ENCODE peak calls at places on chromosomes 5 and 9, in five cellular contexts. C is memory B cell; T is activated naive CD4-positive, alpha-beta T cell treated with anti-CD3 and anti-CD28 coated beads, Interleukin-2, amount 50 U/mL, for 72 hours; R is activated T-cell treated with anti-CD3 and anti-CD28 coated beads, Interleukin-2, amount 50 U/mL, for 72 hours; V is body of pancreas. Y is an unnamed sample.

GRCh38 chr5:10601246-10602030 is 37.6 kb downstream of the ANKRD33B start:
- ATAC-seq in R (peak), T (no peak), C (peak), V (peak), Y (peak)

GRCh38 chr5:58224661-58225060 is 235.2 kb downstream of the PLK2 start:
- ATAC-seq in R (no peak), C (no peak), V (no peak), T (no peak), Y (no peak)

GRCh38 chr9:94692601-94693000 is 33.9 kb upstream of the AOPEP start:
- ATAC-seq in C (no peak), T (no peak), V (peak), R (no peak), Y (no peak)

GRCh38 chr9:92141144-92142129 is 26.2 kb upstream of the SPTLC1 start:
- ATAC-seq in T (peak), V (peak), R (peak), C (no peak), Y (peak)

GRCh38 chr5:64864171-64864570 is 95.4 kb downstream of the CWC27 start:
- ATAC-seq in R (no peak), V (no peak), T (no peak), C (no peak), Y (no peak)

GRCh38 chr5:81773148-81773547 is 22.3 kb upstream of the SSBP2 start:
- ATAC-seq in V (no peak), R (no peak), T (no peak), C (no peak), Y (no peak)

GRCh38 chr5:79843450-79844388 is 147.3 kb downstream of the MTX3 start:
- ATAC-seq in C (no peak), T (no peak), R (no peak), V (no peak), Y (no peak)

GRCh38 chr5:142426129-142426641 is 101.4 kb upstream of the SPRY4 start:
- ATAC-seq in T (peak), R (peak), C (no peak), V (no peak), Y (peak)

GRCh38 chr5:61245486-61245885 is 83.2 kb upstream of the SMIM15 start:
- ATAC-seq in V (peak), T (no peak), R (no peak), C (no peak), Y (no peak)

GRCh38 chr5:1648806-1649205 is 125.0 kb upstream of the LPCAT1 start:
- ATAC-seq in V (no peak), R (no peak), T (no peak), C (no peak), Y (no peak)

GRCh38 chr5:144004146-144004545 is 166.3 kb downstream of the YIPF5 start:
- ATAC-seq in C (no peak), V (no peak), R (no peak), T (no peak), Y (no peak)

GRCh38 chr9:23117621-23118020 is 671.0 kb downstream of the DMRTA1 start:
- ATAC-seq in C (no peak), T (no peak), R (no peak), V (no peak), Y (no peak)

GRCh38 chr5:157740211-157740610 is 3.3 kb upstream of the LSM11 start:
- ATAC-seq in T (no peak), C (peak), R (no peak), V (no peak), Y (peak)

GRCh38 chr9:32631991-32632390 is 3.5 kb downstream of the TAF1L start:
- ATAC-seq in C (no peak), R (no peak), T (no peak), V (no peak), Y (no peak)

GRCh38 chr5:82417776-82418607 is 139.8 kb upstream of the RPS23 start:
- ATAC-seq in T (no peak), V (no peak), C (no peak), R (no peak), Y (no peak)

GRCh38 chr5:76737131-76737556 is 21.2 kb downstream of the F2R start:
- ATAC-seq in V (no peak), R (no peak), C (no peak), T (no peak), Y (no peak)

GRCh38 chr5:102596951-102597350 is 98.2 kb upstream of the SLCO6A1 start:
- ATAC-seq in V (no peak), R (no peak), C (no peak), T (no peak), Y (no peak)

GRCh38 chr9:78132688-78133033 is 101.0 kb upstream of the GNAQ start:
- ATAC-seq in V (no peak), C (peak), T (peak), R (peak), Y (no peak)

GRCh38 chr5:169811023-169811422 is 169.3 kb downstream of the INSYN2B start:
- ATAC-seq in T (no peak), R (no peak), V (no peak), C (no peak), Y (no peak)

GRCh38 chr5:100780376-100780870 is 122.7 kb downstream of the ST8SIA4 start:
- ATAC-seq in C (peak), R (peak), V (no peak), T (peak), Y (peak)

GRCh38 chr5:174177976-174178600 is 132.6 kb downstream of the NSG2 start:
- ATAC-seq in R (no peak), C (no peak), V (no peak), T (no peak), Y (no peak)

GRCh38 chr9:96021616-96022444 is 146.3 kb downstream of the ERCC6L2 start:
- ATAC-seq in V (peak), C (no peak), T (no peak), R (peak), Y (peak)

GRCh38 chr5:177132504-177133118 is 962 bp upstream of the NSD1 start:
- ATAC-seq in V (peak), C (peak), T (peak), R (peak), Y (peak)

GRCh38 chr9:135086597-135087488 is 625 bp upstream of the OLFM1 start:
- ATAC-seq in R (no peak), T (no peak), V (no peak), C (no peak), Y (no peak)

GRCh38 chr5:66830636-66831035 is 234.4 kb downstream of the MAST4 start:
- ATAC-seq in C (no peak), V (no peak), R (no peak), T (no peak), Y (no peak)

GRCh38 chr9:97786341-97786740 is 66.7 kb upstream of the FOXE1 start:
- ATAC-seq in V (no peak), R (no peak), C (no peak), T (no peak), Y (no peak)

GRCh38 chr9:18274693-18275092 is 199.3 kb upstream of the ADAMTSL1 start:
- ATAC-seq in T (no peak), C (no peak), V (no peak), R (no peak), Y (no peak)

GRCh38 chr9:117344892-117345660 is 69.8 kb downstream of the ASTN2 start:
- ATAC-seq in C (no peak), R (peak), T (no peak), V (no peak), Y (no peak)

GRCh38 chr5:147558826-147559225 is 49.0 kb upstream of the DPYSL3 start:
- ATAC-seq in T (no peak), R (no peak), V (no peak), C (no peak), Y (no peak)

GRCh38 chr5:158264264-158264663 is 405.3 kb upstream of the CLINT1 start:
- ATAC-seq in C (no peak), T (no peak), R (no peak), V (no peak), Y (no peak)

GRCh38 chr5:84382363-84383295 is 2.1 kb downstream of the EDIL3 start:
- ATAC-seq in T (no peak), V (peak), R (peak), C (no peak), Y (no peak)